ENCODE peak calls at places on chromosomes 1 and 21, in eight cellular contexts. I is K562, D is A549, P is GM23338, T is HepG2, F is GM12878, O is SK-N-SH, Y is HL-60. Z is an unnamed sample.

GRCh38 chr1:244815600-244816099 is 19.8 kb upstream of the COX20 start:
- DNase-seq in I (no peak), D (no peak), P (peak; percentile 87), T (no peak), F (peak; percentile 30), O (no peak), Y (peak; percentile 85), Z (no peak)

GRCh38 chr1:234230414-234230862 is 142.8 kb upstream of the COA6 start:
- DNase-seq in I (no peak), D (no peak), P (no peak), T (no peak), F (no peak), O (no peak), Y (no peak), Z (no peak)

GRCh38 chr1:63906053-63906704 is 132.4 kb downstream of the ROR1 start:
- DNase-seq in I (no peak), D (no peak), P (peak; percentile 49), T (no peak), F (no peak), O (peak; percentile 12), Y (no peak), Z (no peak)

GRCh38 chr1:50066806-50067205 is 41.9 kb upstream of the ELAVL4 start:
- DNase-seq in I (no peak), D (no peak), P (no peak), T (no peak), F (no peak), O (no peak), Y (no peak), Z (no peak)

GRCh38 chr1:27004471-27005165 is 8.0 kb downstream of the TENT5B start:
- DNase-seq in I (peak; percentile 86), D (no peak), P (peak; percentile 62), T (no peak), F (no peak), O (peak; percentile 57), Y (no peak), Z (no peak)

GRCh38 chr21:35226960-35227741 is 178.0 kb upstream of the RUNX1 start:
- DNase-seq in I (no peak), D (no peak), P (no peak), T (no peak), F (peak; percentile 74), O (no peak), Y (peak; percentile 55), Z (no peak)

GRCh38 chr1:15835205-15835740 is 12.2 kb upstream of the SPEN start:
- DNase-seq in I (peak; percentile 35), D (no peak), P (no peak), T (peak; percentile 27), F (no peak), O (peak; percentile 62), Y (no peak), Z (no peak)

GRCh38 chr1:230976360-230976759 is 2.3 kb downstream of the TTC13 start:
- DNase-seq in I (no peak), D (no peak), P (no peak), T (no peak), F (no peak), O (no peak), Y (no peak), Z (no peak)

GRCh38 chr1:234866007-234866866 is 256.3 kb upstream of the IRF2BP2 start:
- DNase-seq in I (peak; percentile 86), D (peak; percentile 50), P (no peak), T (peak; percentile 81), F (no peak), O (no peak), Y (no peak), Z (peak; percentile 61)

GRCh38 chr1:95028954-95029353 is 43.8 kb downstream of the ALG14 start:
- DNase-seq in I (no peak), D (no peak), P (no peak), T (no peak), F (no peak), O (no peak), Y (no peak), Z (no peak)

GRCh38 chr1:49351744-49352143 is 575.1 kb upstream of the BEND5 start:
- DNase-seq in I (no peak), D (no peak), P (peak; percentile 1), T (no peak), F (no peak), O (no peak), Y (no peak), Z (no peak)

GRCh38 chr1:111963985-111964738 is 25.3 kb downstream of the KCND3 start:
- DNase-seq in I (no peak), D (no peak), P (peak; percentile 8), T (no peak), F (no peak), O (no peak), Y (no peak), Z (no peak)

GRCh38 chr1:150065184-150065871 is 2.2 kb upstream of the VPS45 start:
- DNase-seq in I (no peak), D (no peak), P (no peak), T (no peak), F (no peak), O (no peak), Y (no peak), Z (peak; percentile 13)

GRCh38 chr1:111768023-111768422 is 12.3 kb downstream of the DDX20 start:
- DNase-seq in I (no peak), D (no peak), P (no peak), T (no peak), F (no peak), O (no peak), Y (no peak), Z (no peak)

GRCh38 chr1:64505232-64505943 is 35.5 kb downstream of the CACHD1 start:
- DNase-seq in I (peak; percentile 87), D (peak; percentile 34), P (peak; percentile 86), T (no peak), F (no peak), O (peak; percentile 94), Y (no peak), Z (no peak)

GRCh38 chr1:39105841-39106765 is 80.0 kb downstream of the NDUFS5 start:
- DNase-seq in I (peak; percentile 71), D (no peak), P (peak; percentile 62), T (peak; percentile 69), F (no peak), O (peak; percentile 54), Y (no peak), Z (no peak)

GRCh38 chr1:198679535-198680173 is 40.8 kb downstream of the PTPRC start:
- DNase-seq in I (no peak), D (no peak), P (no peak), T (no peak), F (no peak), O (no peak), Y (no peak), Z (no peak)

GRCh38 chr1:19764848-19765247 is 34.9 kb downstream of the TMCO4 start:
- DNase-seq in I (no peak), D (no peak), P (no peak), T (no peak), F (no peak), O (no peak), Y (no peak), Z (no peak)

GRCh38 chr1:19768321-19769210 is 31.1 kb downstream of the TMCO4 start:
- DNase-seq in I (no peak), D (no peak), P (no peak), T (no peak), F (no peak), O (no peak), Y (no peak), Z (no peak)

GRCh38 chr1:19762175-19762779 is 37.4 kb downstream of the TMCO4 start:
- DNase-seq in I (peak; percentile 87), D (peak; percentile 67), P (peak; percentile 73), T (peak; percentile 6), F (no peak), O (peak; percentile 75), Y (peak; percentile 6), Z (no peak)

GRCh38 chr1:19769211-19769932 is 30.3 kb downstream of the TMCO4 start:
- DNase-seq in I (no peak), D (no peak), P (no peak), T (no peak), F (no peak), O (no peak), Y (no peak), Z (no peak)

GRCh38 chr1:19765623-19766022 is 34.1 kb downstream of the TMCO4 start:
- DNase-seq in I (no peak), D (peak; percentile 75), P (no peak), T (no peak), F (no peak), O (no peak), Y (no peak), Z (peak; percentile 54)
- TF ChIP-seq REST in I (no peak), D (no peak), P (no peak), T (no peak), F (no peak), O (peak; percentile 56), Y (no peak), Z (no peak)

GRCh38 chr1:156496211-156496761 is 4.3 kb downstream of the MEF2D start:
- DNase-seq in I (no peak), D (no peak), P (no peak), T (no peak), F (no peak), O (no peak), Y (no peak), Z (no peak)
- TF ChIP-seq CTCF in I (no peak), D (no peak), P (no peak), T (no peak), F (no peak), O (no peak), Y (no peak), Z (no peak)

GRCh38 chr1:151510957-151511635 is at the start of gene CGN:
- DNase-seq in I (peak; percentile 95), D (peak; percentile 70), P (peak; percentile 98), T (peak; percentile 73), F (no peak), O (peak; percentile 99), Y (peak; percentile 64), Z (no peak)

GRCh38 chr1:151510614-151510956 is 602 bp upstream of the CGN start:
- DNase-seq in I (no peak), D (no peak), P (no peak), T (no peak), F (no peak), O (no peak), Y (no peak), Z (no peak)

GRCh38 chr1:151509350-151510019 is 1.7 kb upstream of the CGN start:
- DNase-seq in I (no peak), D (no peak), P (no peak), T (no peak), F (no peak), O (no peak), Y (no peak), Z (no peak)

GRCh38 chr1:151510020-151510405 is 1.2 kb upstream of the CGN start:
- DNase-seq in I (no peak), D (no peak), P (peak; percentile 83), T (no peak), F (no peak), O (no peak), Y (no peak), Z (no peak)

GRCh38 chr1:151508721-151509292 is 2.4 kb upstream of the CGN start:
- DNase-seq in I (peak; percentile 41), D (no peak), P (no peak), T (no peak), F (no peak), O (no peak), Y (no peak), Z (peak; percentile 98)
- TF ChIP-seq REST in I (no peak), D (no peak), P (no peak), T (no peak), F (no peak), O (no peak), Y (no peak), Z (no peak)

GRCh38 chr1:44239337-44239960 is 26.2 kb downstream of the DMAP1 start:
- DNase-seq in I (peak; percentile 39), D (no peak), P (peak; percentile 61), T (peak; percentile 48), F (no peak), O (peak; percentile 51), Y (no peak), Z (no peak)
- TF ChIP-seq CTCF in I (peak; percentile 14), D (no peak), P (peak; percentile 41), T (peak; percentile 72), F (no peak), O (peak; percentile 27), Y (no peak), Z (no peak)